ENCODE peak calls at places on chromosomes 13 and 19, in seven cellular contexts. E is pancreas, L is psoas muscle, C is uterus, S is heart left ventricle, A is tibial artery, B is ovary. K is an unnamed sample. For H3K9me3, the result is how much of the 10 kb centered on the place peaks cover.

GRCh38 chr19:55452381-55453325 is 8.8 kb downstream of the ISOC2 start:
- DNase-seq in E (no peak), L (peak), C (peak), S (peak), A (no peak), B (peak), K (no peak)

GRCh38 chr19:3573162-3573857 is 566 bp downstream of the HMG20B start:
- DNase-seq in E (no peak), L (peak), C (peak), S (no peak), A (peak), B (no peak), K (no peak)

GRCh38 chr13:56755181-56755580 is 385.5 kb upstream of the PRR20A start:
- DNase-seq in E (no peak), L (no peak), C (no peak), S (no peak), A (no peak), B (no peak), K (no peak)

GRCh38 chr19:53772943-53773342 is 51.2 kb downstream of the NLRP12 start:
- DNase-seq in E (peak), L (no peak), C (peak), S (peak), A (no peak), B (peak), K (peak)

GRCh38 chr13:24834902-24835510 is 71.0 kb downstream of the RNF17 start:
- DNase-seq in E (no peak), L (no peak), C (no peak), S (no peak), A (no peak), B (no peak), K (no peak)

GRCh38 chr19:29927944-29928669 is 13.9 kb upstream of the URI1 start:
- DNase-seq in E (no peak), L (no peak), C (no peak), S (no peak), A (no peak), B (no peak), K (no peak)

GRCh38 chr13:45299194-45299593 is 41.8 kb downstream of the TPT1 start:
- DNase-seq in E (no peak), L (no peak), C (no peak), S (no peak), A (no peak), B (no peak), K (no peak)

GRCh38 chr19:8688930-8689329 is 9.7 kb downstream of the ACTL9 start:
- DNase-seq in E (no peak), L (no peak), C (no peak), S (no peak), A (no peak), B (no peak), K (no peak)

GRCh38 chr19:1813837-1814217 is 1.8 kb upstream of the ATP8B3 start:
- DNase-seq in E (no peak), L (no peak), C (no peak), S (no peak), A (no peak), B (peak), K (no peak)

GRCh38 chr19:1814391-1814790 is 2.3 kb upstream of the ATP8B3 start:
- DNase-seq in E (no peak), L (no peak), C (no peak), S (no peak), A (no peak), B (no peak), K (no peak)

GRCh38 chr19:1812426-1813196 is 535 bp upstream of the ATP8B3 start:
- DNase-seq in E (peak), L (peak), C (peak), S (peak), A (peak), B (peak), K (peak)

GRCh38 chr19:1811942-1812425 is at the start of gene ATP8B3:
- DNase-seq in E (no peak), L (no peak), C (no peak), S (no peak), A (no peak), B (no peak), K (peak)

DNA sequence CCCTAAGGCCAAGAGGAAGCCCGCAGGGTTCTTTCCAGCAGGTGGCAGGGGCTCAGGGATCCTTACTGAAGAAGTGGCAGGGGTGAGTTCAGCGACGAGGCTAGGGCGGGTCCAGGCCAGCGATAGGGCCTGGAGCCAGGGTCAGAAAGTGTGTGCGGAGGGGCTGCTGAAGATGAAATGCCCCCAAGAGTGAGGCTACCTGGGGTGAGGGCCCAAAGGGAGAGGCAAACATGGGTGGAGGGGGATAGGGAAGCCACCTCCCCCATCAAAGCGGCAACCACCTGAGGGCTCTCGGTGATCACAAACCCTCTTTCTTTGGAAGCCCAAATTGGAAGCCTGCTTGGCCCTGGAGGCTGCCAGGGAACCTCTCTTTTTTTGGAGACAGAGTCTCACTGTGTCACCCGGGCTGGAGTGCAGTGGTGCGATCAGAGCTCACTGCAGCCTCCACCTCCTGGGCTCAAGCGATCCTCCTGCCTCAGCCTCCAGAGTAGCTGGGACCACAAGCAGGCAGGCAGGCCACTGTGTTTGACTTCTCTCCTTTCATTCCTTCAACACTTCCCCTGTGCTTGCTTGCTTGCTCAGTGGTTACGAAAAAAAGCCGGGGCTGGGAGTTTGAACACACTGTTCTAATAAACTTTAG is 1.2 kb upstream of the ATP8B3 start:
- DNase-seq in E (no peak), L (no peak), C (peak), S (no peak), A (no peak), B (no peak), K (no peak)
- TF ChIP-seq CTCF in E (no peak), L (no peak), C (no peak), S (no peak), A (no peak), B (peak), K (peak)

GRCh38 chr13:83538636-83539035 is 343.6 kb downstream of the SLITRK1 start:
- DNase-seq in E (no peak), L (no peak), C (no peak), S (no peak), A (no peak), B (no peak), K (no peak)
- H3K9me3 ChIP-seq in E (under half), L (under half), C (under half), S (under half), A (under half), B (under half), K (under half)

GRCh38 chr19:18772620-18773587 is 18.2 kb downstream of the COMP start:
- DNase-seq in E (no peak), L (no peak), C (no peak), S (no peak), A (no peak), B (no peak), K (no peak)
- TF ChIP-seq CTCF in E (no peak), L (no peak), C (no peak), S (no peak), A (no peak), B (no peak), K (no peak)

GRCh38 chr19:27654266-27654990 is 1558.5 kb downstream of the UQCRFS1 start:
- DNase-seq in E (no peak), L (no peak), C (no peak), S (no peak), A (no peak), B (no peak), K (no peak)

GRCh38 chr19:27657271-27658051 is 1555.5 kb downstream of the UQCRFS1 start:
- DNase-seq in E (no peak), L (no peak), C (no peak), S (no peak), A (peak), B (no peak), K (no peak)

DNA sequence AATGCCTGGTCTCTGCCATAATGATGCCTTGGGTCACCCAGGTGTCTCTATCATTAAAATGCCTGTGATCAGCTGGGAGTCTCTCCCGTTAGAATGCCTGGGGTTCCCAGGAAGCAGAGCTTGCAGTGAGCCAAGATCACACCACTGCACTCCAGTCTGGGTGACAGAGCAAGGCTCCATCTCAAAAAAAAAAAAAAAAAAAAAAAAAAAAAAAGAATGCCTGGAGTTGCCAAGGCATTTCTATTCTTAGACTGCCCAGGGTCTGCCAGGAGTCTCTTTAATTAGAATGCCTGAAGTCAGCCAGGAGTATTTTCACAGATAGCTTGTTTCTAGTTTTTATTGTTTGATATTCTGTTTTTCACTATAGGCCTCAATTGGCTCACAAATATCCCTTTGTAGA is 1552.5 kb downstream of the UQCRFS1 start:
- DNase-seq in E (no peak), L (no peak), C (no peak), S (no peak), A (no peak), B (no peak), K (no peak)
- H3K9me3 ChIP-seq in E (under half), L (under half), C (under half), S (under half), A (under half), B (under half), K (half or more)

GRCh38 chr13:103788061-103788652 is 721.9 kb upstream of the SLC10A2 start:
- DNase-seq in E (no peak), L (no peak), C (no peak), S (peak), A (no peak), B (no peak), K (no peak)
- TF ChIP-seq CTCF in E (no peak), L (no peak), C (no peak), S (peak), A (no peak), B (no peak), K (no peak)

GRCh38 chr19:51977346-51977745 is 9.3 kb downstream of the ZNF350 start:
- DNase-seq in E (no peak), L (no peak), C (no peak), S (no peak), A (no peak), B (no peak), K (no peak)
- H3K9me3 ChIP-seq in E (under half), L (half or more), C (half or more), S (half or more), A (half or more), B (half or more), K (half or more)

GRCh38 chr13:77425705-77426104 is 98.8 kb upstream of the MYCBP2 start:
- DNase-seq in E (no peak), L (no peak), C (no peak), S (no peak), A (no peak), B (no peak), K (no peak)
- TF ChIP-seq CTCF in E (no peak), L (no peak), C (no peak), S (no peak), A (no peak), B (no peak), K (no peak)